ENCODE peak calls at places on chromosomes 4 and X, in six cellular contexts. I, U, E, W, A and X are unnamed samples.

GRCh38 chr4:55507612-55508011 is 39.1 kb downstream of the CLOCK start:
- DNase-seq in I (no peak), U (no peak), E (no peak), W (no peak), A (no peak), X (no peak)

GRCh38 chr4:2673157-2673556 is 83.0 kb downstream of the TNIP2 start:
- DNase-seq in I (no peak), U (no peak), E (no peak), W (no peak), A (no peak), X (no peak)

GRCh38 chr4:114318309-114318708 is 280.3 kb upstream of the UGT8 start:
- DNase-seq in I (no peak), U (no peak), E (no peak), W (no peak), A (no peak), X (no peak)

GRCh38 chr4:53780736-53781400 is 189.6 kb upstream of the LNX1 start:
- DNase-seq in I (no peak), U (no peak), E (no peak), W (no peak), A (no peak), X (no peak)

GRCh38 chr4:40466789-40467188 is 131.7 kb downstream of the CHRNA9 start:
- DNase-seq in I (no peak), U (no peak), E (no peak), W (no peak), A (no peak), X (no peak)

GRCh38 chrX:123884809-123885408 is 25.1 kb downstream of the XIAP start:
- DNase-seq in I (no peak), U (peak), E (no peak), W (peak), A (peak), X (no peak)

GRCh38 chr4:82360298-82361177 is 13.3 kb downstream of the HNRNPD start:
- DNase-seq in I (no peak), U (no peak), E (no peak), W (peak), A (no peak), X (no peak)

GRCh38 chr4:81040175-81040659 is 9.7 kb downstream of the BMP3 start:
- DNase-seq in I (no peak), U (peak), E (no peak), W (peak), A (no peak), X (no peak)

GRCh38 chr4:10101559-10102192 is 14.9 kb downstream of the WDR1 start:
- DNase-seq in I (no peak), U (no peak), E (peak), W (no peak), A (no peak), X (peak)

GRCh38 chr4:40283968-40284367 is 51.2 kb upstream of the CHRNA9 start:
- DNase-seq in I (peak), U (no peak), E (no peak), W (no peak), A (peak), X (no peak)

GRCh38 chrX:153060095-153060445 is 3.8 kb downstream of the PNMA3 start:
- DNase-seq in I (no peak), U (no peak), E (no peak), W (no peak), A (no peak), X (no peak)

GRCh38 chrX:46485897-46486296 is 59.3 kb downstream of the ZNF674 start:
- DNase-seq in I (no peak), U (no peak), E (no peak), W (no peak), A (no peak), X (peak)